ENCODE peak calls at places on chromosomes 4 and X, in ten cellular contexts. One of them, this sample, is unnamed.
A peak's percentile ranks its signal among the peaks of the same experiment; 100 is the strongest.

GRCh38 chr4:83074086-83074704 is 39.2 kb downstream of the COPS4 start:
- DNase-seq in right cardiac atrium: no peak
- DNase-seq in AG10803: peak; percentile 91
- DNase-seq in right atrium auricular region: no peak
- DNase-seq in ascending aorta: no peak
- DNase-seq in Jurkat, Clone E6-1: peak; percentile 96
- DNase-seq in CD8-positive, alpha-beta T cell: peak; percentile 47
- DNase-seq in suprapubic skin: no peak
- DNase-seq in mesenchymal stem cell: peak; percentile 82
- DNase-seq in lung: peak; percentile 36
- DNase-seq in this sample: peak; percentile 49

GRCh38 chr4:105624530-105624929 is 72.1 kb downstream of the ARHGEF38 start:
- DNase-seq in right cardiac atrium: peak; percentile 47
- DNase-seq in AG10803: peak; percentile 12
- DNase-seq in right atrium auricular region: no peak
- DNase-seq in ascending aorta: no peak
- DNase-seq in Jurkat, Clone E6-1: no peak
- DNase-seq in CD8-positive, alpha-beta T cell: no peak
- DNase-seq in suprapubic skin: no peak
- DNase-seq in mesenchymal stem cell: peak; percentile 3
- DNase-seq in lung: no peak
- DNase-seq in this sample: no peak

GRCh38 chrX:79147477-79147876 is 3.0 kb downstream of the GPR174 start:
- DNase-seq in right cardiac atrium: no peak
- DNase-seq in AG10803: no peak
- DNase-seq in right atrium auricular region: no peak
- DNase-seq in ascending aorta: no peak
- DNase-seq in Jurkat, Clone E6-1: no peak
- DNase-seq in CD8-positive, alpha-beta T cell: no peak
- DNase-seq in suprapubic skin: no peak
- DNase-seq in mesenchymal stem cell: no peak
- DNase-seq in lung: no peak
- DNase-seq in this sample: no peak

GRCh38 chrX:51893931-51894696 is 691 bp downstream of the MAGED1 start:
- DNase-seq in right cardiac atrium: no peak
- DNase-seq in AG10803: peak; percentile 18
- DNase-seq in right atrium auricular region: no peak
- DNase-seq in ascending aorta: no peak
- DNase-seq in Jurkat, Clone E6-1: no peak
- DNase-seq in CD8-positive, alpha-beta T cell: peak; percentile 11
- DNase-seq in suprapubic skin: no peak
- DNase-seq in mesenchymal stem cell: peak; percentile 28
- DNase-seq in lung: no peak
- DNase-seq in this sample: no peak

GRCh38 chr4:1939664-1940509 is 68.7 kb downstream of the NSD2 start:
- DNase-seq in right cardiac atrium: no peak
- DNase-seq in AG10803: peak; percentile 72
- DNase-seq in right atrium auricular region: no peak
- DNase-seq in ascending aorta: no peak
- DNase-seq in Jurkat, Clone E6-1: no peak
- DNase-seq in CD8-positive, alpha-beta T cell: no peak
- DNase-seq in suprapubic skin: no peak
- DNase-seq in mesenchymal stem cell: peak; percentile 69
- DNase-seq in lung: no peak
- DNase-seq in this sample: no peak

GRCh38 chr4:172362569-172362968 is 549.4 kb downstream of the GALNTL6 start:
- DNase-seq in right cardiac atrium: no peak
- DNase-seq in AG10803: no peak
- DNase-seq in right atrium auricular region: no peak
- DNase-seq in ascending aorta: no peak
- DNase-seq in Jurkat, Clone E6-1: no peak
- DNase-seq in CD8-positive, alpha-beta T cell: no peak
- DNase-seq in suprapubic skin: no peak
- DNase-seq in mesenchymal stem cell: no peak
- DNase-seq in lung: no peak
- DNase-seq in this sample: no peak

GRCh38 chr4:156968479-156968984 is 3.1 kb downstream of the PDGFC start:
- DNase-seq in right cardiac atrium: peak; percentile 38
- DNase-seq in AG10803: peak; percentile 92
- DNase-seq in right atrium auricular region: peak; percentile 84
- DNase-seq in ascending aorta: peak; percentile 15
- DNase-seq in Jurkat, Clone E6-1: peak; percentile 84
- DNase-seq in CD8-positive, alpha-beta T cell: no peak
- DNase-seq in suprapubic skin: no peak
- DNase-seq in mesenchymal stem cell: peak; percentile 85
- DNase-seq in lung: peak; percentile 71
- DNase-seq in this sample: peak; percentile 51

GRCh38 chrX:81377329-81377728 is 175.4 kb downstream of the SH3BGRL start:
- DNase-seq in right cardiac atrium: no peak
- DNase-seq in AG10803: peak; percentile 24
- DNase-seq in right atrium auricular region: no peak
- DNase-seq in ascending aorta: no peak
- DNase-seq in Jurkat, Clone E6-1: peak; percentile 14
- DNase-seq in CD8-positive, alpha-beta T cell: no peak
- DNase-seq in suprapubic skin: no peak
- DNase-seq in mesenchymal stem cell: peak; percentile 20
- DNase-seq in lung: no peak
- DNase-seq in this sample: peak; percentile 11

GRCh38 chr4:158197194-158197593 is 13.1 kb upstream of the TMEM144 start:
- DNase-seq in right cardiac atrium: no peak
- DNase-seq in AG10803: no peak
- DNase-seq in right atrium auricular region: no peak
- DNase-seq in ascending aorta: no peak
- DNase-seq in Jurkat, Clone E6-1: no peak
- DNase-seq in CD8-positive, alpha-beta T cell: no peak
- DNase-seq in suprapubic skin: no peak
- DNase-seq in mesenchymal stem cell: no peak
- DNase-seq in lung: no peak
- DNase-seq in this sample: no peak

GRCh38 chrX:64580035-64580434 is 184.8 kb upstream of the MTMR8 start:
- DNase-seq in right cardiac atrium: no peak
- DNase-seq in AG10803: no peak
- DNase-seq in right atrium auricular region: no peak
- DNase-seq in ascending aorta: no peak
- DNase-seq in Jurkat, Clone E6-1: peak; percentile 83
- DNase-seq in CD8-positive, alpha-beta T cell: no peak
- DNase-seq in suprapubic skin: no peak
- DNase-seq in mesenchymal stem cell: no peak
- DNase-seq in lung: no peak
- DNase-seq in this sample: no peak

GRCh38 chr4:78661086-78661690 is 109.6 kb downstream of the ANXA3 start:
- DNase-seq in right cardiac atrium: no peak
- DNase-seq in AG10803: no peak
- DNase-seq in right atrium auricular region: no peak
- DNase-seq in ascending aorta: no peak
- DNase-seq in Jurkat, Clone E6-1: no peak
- DNase-seq in CD8-positive, alpha-beta T cell: no peak
- DNase-seq in suprapubic skin: no peak
- DNase-seq in mesenchymal stem cell: no peak
- DNase-seq in lung: no peak
- DNase-seq in this sample: no peak

GRCh38 chr4:8303485-8304281 is 34.1 kb downstream of the HTRA3 start:
- DNase-seq in right cardiac atrium: no peak
- DNase-seq in AG10803: peak; percentile 91
- DNase-seq in right atrium auricular region: no peak
- DNase-seq in ascending aorta: no peak
- DNase-seq in Jurkat, Clone E6-1: no peak
- DNase-seq in CD8-positive, alpha-beta T cell: no peak
- DNase-seq in suprapubic skin: no peak
- DNase-seq in mesenchymal stem cell: peak; percentile 90
- DNase-seq in lung: no peak
- DNase-seq in this sample: no peak

GRCh38 chr4:113958766-113959540 is 20.5 kb downstream of the ARSJ start:
- DNase-seq in right cardiac atrium: no peak
- DNase-seq in AG10803: peak; percentile 96
- DNase-seq in right atrium auricular region: no peak
- DNase-seq in ascending aorta: no peak
- DNase-seq in Jurkat, Clone E6-1: no peak
- DNase-seq in CD8-positive, alpha-beta T cell: no peak
- DNase-seq in suprapubic skin: no peak
- DNase-seq in mesenchymal stem cell: peak; percentile 95
- DNase-seq in lung: no peak
- DNase-seq in this sample: no peak
- H3K4me3 ChIP-seq in right cardiac atrium: no peak overlapping the region
- H3K4me3 ChIP-seq in AG10803: no peak overlapping the region
- H3K4me3 ChIP-seq in right atrium auricular region: no peak overlapping the region
- H3K4me3 ChIP-seq in ascending aorta: peak overlapping the region; percentile 46
- H3K4me3 ChIP-seq in Jurkat, Clone E6-1: no peak overlapping the region
- H3K4me3 ChIP-seq in CD8-positive, alpha-beta T cell: no peak overlapping the region
- H3K4me3 ChIP-seq in suprapubic skin: no peak overlapping the region
- H3K4me3 ChIP-seq in mesenchymal stem cell: peak overlapping the region; percentile 35
- H3K4me3 ChIP-seq in lung: no peak overlapping the region
- H3K4me3 ChIP-seq in this sample: no peak overlapping the region

DNA sequence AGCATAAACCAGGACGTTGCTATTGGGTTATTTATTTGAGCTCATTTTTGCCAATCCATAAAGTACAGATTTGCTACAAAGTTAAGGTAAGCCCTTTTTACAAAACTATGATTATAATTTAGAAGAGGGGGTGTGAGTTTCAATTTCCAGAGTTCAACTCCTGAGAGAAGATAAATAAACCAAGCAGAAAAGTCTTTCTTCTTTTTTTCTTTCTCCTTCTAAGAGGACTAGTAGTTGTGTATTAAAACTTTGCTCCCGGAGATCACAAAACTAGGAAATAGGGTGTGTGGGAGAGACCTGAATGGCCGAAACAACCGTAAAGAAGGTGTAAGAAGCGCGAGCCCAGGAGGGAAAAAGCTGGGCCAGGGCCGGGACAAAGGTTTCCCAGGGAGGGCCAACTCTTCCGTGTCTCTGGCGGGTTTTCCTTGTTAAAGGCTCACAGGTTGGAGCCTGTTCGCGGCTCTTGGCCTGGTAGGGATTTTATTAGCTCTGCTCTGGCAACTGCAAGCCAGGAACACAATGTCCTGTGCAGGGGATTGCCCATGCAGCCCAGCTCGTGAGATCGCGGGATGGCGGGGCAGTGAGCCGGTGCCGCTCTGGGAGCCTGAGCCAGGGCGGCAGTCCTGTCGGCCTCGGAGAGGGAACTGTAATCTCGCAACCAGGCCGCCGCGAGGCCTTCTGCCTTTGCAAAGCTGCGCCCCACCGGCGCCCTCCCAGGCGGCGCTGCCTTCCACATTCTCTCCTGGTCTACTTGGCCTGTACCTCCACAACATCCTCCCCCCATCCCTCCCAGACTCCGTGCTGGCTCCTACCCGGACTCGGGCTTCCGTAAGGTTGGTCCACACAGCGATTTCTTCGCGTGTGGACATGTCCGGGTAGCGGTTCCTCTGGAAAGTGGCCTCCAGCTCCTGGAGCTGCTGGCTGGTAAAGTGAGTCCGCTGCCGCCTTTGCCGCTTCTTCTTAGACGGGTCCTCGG is 2.2 kb downstream of the PITX2 start:
- DNase-seq in right cardiac atrium: no peak
- DNase-seq in AG10803: no peak
- DNase-seq in right atrium auricular region: no peak
- DNase-seq in ascending aorta: no peak
- DNase-seq in Jurkat, Clone E6-1: no peak
- DNase-seq in CD8-positive, alpha-beta T cell: no peak
- DNase-seq in suprapubic skin: no peak
- DNase-seq in mesenchymal stem cell: peak; percentile 88
- DNase-seq in lung: no peak
- DNase-seq in this sample: no peak
- H3K4me3 ChIP-seq in right cardiac atrium: peak overlapping the region; percentile 51
- H3K4me3 ChIP-seq in AG10803: no peak overlapping the region
- H3K4me3 ChIP-seq in right atrium auricular region: peak overlapping the region; percentile 62
- H3K4me3 ChIP-seq in ascending aorta: peak overlapping the region; percentile 58
- H3K4me3 ChIP-seq in Jurkat, Clone E6-1: no peak overlapping the region
- H3K4me3 ChIP-seq in CD8-positive, alpha-beta T cell: no peak overlapping the region
- H3K4me3 ChIP-seq in suprapubic skin: peak overlapping the region; percentile 54
- H3K4me3 ChIP-seq in mesenchymal stem cell: peak overlapping the region; percentile 87
- H3K4me3 ChIP-seq in lung: no peak overlapping the region
- H3K4me3 ChIP-seq in this sample: peak overlapping the region; percentile 25

GRCh38 chrX:120731386-120731785 is 101.5 kb upstream of the C1GALT1C1 start:
- DNase-seq in right cardiac atrium: no peak
- DNase-seq in AG10803: peak; percentile 48
- DNase-seq in right atrium auricular region: no peak
- DNase-seq in ascending aorta: no peak
- DNase-seq in Jurkat, Clone E6-1: no peak
- DNase-seq in CD8-positive, alpha-beta T cell: no peak
- DNase-seq in suprapubic skin: no peak
- DNase-seq in mesenchymal stem cell: no peak
- DNase-seq in lung: no peak
- DNase-seq in this sample: no peak

GRCh38 chrX:120727911-120728310 is 98.1 kb upstream of the C1GALT1C1 start:
- DNase-seq in right cardiac atrium: no peak
- DNase-seq in AG10803: peak; percentile 56
- DNase-seq in right atrium auricular region: no peak
- DNase-seq in ascending aorta: no peak
- DNase-seq in Jurkat, Clone E6-1: no peak
- DNase-seq in CD8-positive, alpha-beta T cell: no peak
- DNase-seq in suprapubic skin: no peak
- DNase-seq in mesenchymal stem cell: no peak
- DNase-seq in lung: no peak
- DNase-seq in this sample: no peak

GRCh38 chrX:120725874-120726273 is 96.0 kb upstream of the C1GALT1C1 start:
- DNase-seq in right cardiac atrium: no peak
- DNase-seq in AG10803: no peak
- DNase-seq in right atrium auricular region: no peak
- DNase-seq in ascending aorta: no peak
- DNase-seq in Jurkat, Clone E6-1: no peak
- DNase-seq in CD8-positive, alpha-beta T cell: no peak
- DNase-seq in suprapubic skin: no peak
- DNase-seq in mesenchymal stem cell: no peak
- DNase-seq in lung: no peak
- DNase-seq in this sample: no peak

GRCh38 chrX:120726294-120726693 is 96.4 kb upstream of the C1GALT1C1 start:
- DNase-seq in right cardiac atrium: no peak
- DNase-seq in AG10803: no peak
- DNase-seq in right atrium auricular region: no peak
- DNase-seq in ascending aorta: no peak
- DNase-seq in Jurkat, Clone E6-1: no peak
- DNase-seq in CD8-positive, alpha-beta T cell: no peak
- DNase-seq in suprapubic skin: no peak
- DNase-seq in mesenchymal stem cell: no peak
- DNase-seq in lung: no peak
- DNase-seq in this sample: no peak

GRCh38 chrX:120727503-120727902 is 97.6 kb upstream of the C1GALT1C1 start:
- DNase-seq in right cardiac atrium: no peak
- DNase-seq in AG10803: no peak
- DNase-seq in right atrium auricular region: no peak
- DNase-seq in ascending aorta: no peak
- DNase-seq in Jurkat, Clone E6-1: no peak
- DNase-seq in CD8-positive, alpha-beta T cell: no peak
- DNase-seq in suprapubic skin: no peak
- DNase-seq in mesenchymal stem cell: no peak
- DNase-seq in lung: no peak
- DNase-seq in this sample: no peak
- H3K4me3 ChIP-seq in right cardiac atrium: no peak overlapping the region
- H3K4me3 ChIP-seq in AG10803: no peak overlapping the region
- H3K4me3 ChIP-seq in right atrium auricular region: no peak overlapping the region
- H3K4me3 ChIP-seq in ascending aorta: no peak overlapping the region
- H3K4me3 ChIP-seq in Jurkat, Clone E6-1: no peak overlapping the region
- H3K4me3 ChIP-seq in CD8-positive, alpha-beta T cell: no peak overlapping the region
- H3K4me3 ChIP-seq in suprapubic skin: no peak overlapping the region
- H3K4me3 ChIP-seq in mesenchymal stem cell: no peak overlapping the region
- H3K4me3 ChIP-seq in lung: no peak overlapping the region
- H3K4me3 ChIP-seq in this sample: no peak overlapping the region

DNA sequence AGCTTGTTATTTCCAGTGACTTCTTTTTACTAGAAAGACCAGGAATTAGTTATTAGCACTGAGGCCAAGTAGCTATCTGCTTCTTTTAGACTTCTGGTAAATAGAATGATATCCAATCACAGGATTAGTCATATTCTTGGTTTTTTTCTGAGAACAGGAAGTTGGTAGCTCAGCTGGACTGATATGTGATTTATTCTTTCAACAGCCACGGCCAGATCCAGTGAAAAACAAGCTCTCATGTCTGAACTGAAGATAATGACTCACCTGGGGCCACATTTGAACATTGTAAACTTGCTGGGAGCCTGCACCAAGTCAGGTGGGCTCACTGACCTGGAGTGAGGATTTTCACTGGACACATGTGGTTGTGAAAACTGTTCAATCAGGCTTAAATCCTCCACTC is 48.6 kb downstream of the PDGFRA start:
- DNase-seq in right cardiac atrium: no peak
- DNase-seq in AG10803: peak; percentile 64
- DNase-seq in right atrium auricular region: no peak
- DNase-seq in ascending aorta: peak; percentile 11
- DNase-seq in Jurkat, Clone E6-1: no peak
- DNase-seq in CD8-positive, alpha-beta T cell: no peak
- DNase-seq in suprapubic skin: no peak
- DNase-seq in mesenchymal stem cell: peak; percentile 73
- DNase-seq in lung: no peak
- DNase-seq in this sample: no peak
- H3K4me3 ChIP-seq in right cardiac atrium: no peak overlapping the region
- H3K4me3 ChIP-seq in AG10803: no peak overlapping the region
- H3K4me3 ChIP-seq in right atrium auricular region: no peak overlapping the region
- H3K4me3 ChIP-seq in ascending aorta: no peak overlapping the region
- H3K4me3 ChIP-seq in Jurkat, Clone E6-1: no peak overlapping the region
- H3K4me3 ChIP-seq in CD8-positive, alpha-beta T cell: no peak overlapping the region
- H3K4me3 ChIP-seq in suprapubic skin: no peak overlapping the region
- H3K4me3 ChIP-seq in mesenchymal stem cell: no peak overlapping the region
- H3K4me3 ChIP-seq in lung: no peak overlapping the region
- H3K4me3 ChIP-seq in this sample: no peak overlapping the region

This sample was measured in NT2/D1.